ENCODE peak calls at places on chromosomes 13 and 19, in eight cellular contexts. One of them, this sample, is unnamed.

GRCh38 chr13:33188093-33188882 is 97.3 kb downstream of the STARD13 start:
- DNase-seq in BJ: no peak
- DNase-seq in myocyte: no peak
- DNase-seq in effector CD4-positive, alpha-beta T cell: no peak
- DNase-seq in activated CD8-positive, alpha-beta memory T cell treated with anti-CD3 and anti-CD28 coated beads, Interleukin-2, amount 50 U/mL, for 4 hours: no peak
- DNase-seq in NCI-H345: no peak
- DNase-seq in frontal cortex: no peak
- DNase-seq in activated T-cell treated with anti-CD3 and anti-CD28 coated beads for 1 hour: no peak
- DNase-seq in this sample: no peak

GRCh38 chr13:113742000-113742441 is 17.0 kb upstream of the TMEM255B start:
- DNase-seq in BJ: no peak
- DNase-seq in myocyte: peak
- DNase-seq in effector CD4-positive, alpha-beta T cell: no peak
- DNase-seq in activated CD8-positive, alpha-beta memory T cell treated with anti-CD3 and anti-CD28 coated beads, Interleukin-2, amount 50 U/mL, for 4 hours: no peak
- DNase-seq in NCI-H345: no peak
- DNase-seq in frontal cortex: no peak
- DNase-seq in activated T-cell treated with anti-CD3 and anti-CD28 coated beads for 1 hour: no peak
- DNase-seq in this sample: peak

GRCh38 chr13:50844181-50844875 is 836 bp upstream of the DLEU7 start:
- DNase-seq in BJ: no peak
- DNase-seq in myocyte: peak
- DNase-seq in effector CD4-positive, alpha-beta T cell: no peak
- DNase-seq in activated CD8-positive, alpha-beta memory T cell treated with anti-CD3 and anti-CD28 coated beads, Interleukin-2, amount 50 U/mL, for 4 hours: no peak
- DNase-seq in NCI-H345: no peak
- DNase-seq in frontal cortex: no peak
- DNase-seq in activated T-cell treated with anti-CD3 and anti-CD28 coated beads for 1 hour: no peak
- DNase-seq in this sample: no peak

GRCh38 chr19:48487944-48488343 is 18.8 kb downstream of the CYTH2 start:
- DNase-seq in BJ: no peak
- DNase-seq in myocyte: peak
- DNase-seq in effector CD4-positive, alpha-beta T cell: no peak
- DNase-seq in activated CD8-positive, alpha-beta memory T cell treated with anti-CD3 and anti-CD28 coated beads, Interleukin-2, amount 50 U/mL, for 4 hours: no peak
- DNase-seq in NCI-H345: no peak
- DNase-seq in frontal cortex: no peak
- DNase-seq in activated T-cell treated with anti-CD3 and anti-CD28 coated beads for 1 hour: no peak
- DNase-seq in this sample: no peak

GRCh38 chr19:50383307-50383851 is 768 bp upstream of the POLD1 start:
- DNase-seq in BJ: no peak
- DNase-seq in myocyte: no peak
- DNase-seq in effector CD4-positive, alpha-beta T cell: no peak
- DNase-seq in activated CD8-positive, alpha-beta memory T cell treated with anti-CD3 and anti-CD28 coated beads, Interleukin-2, amount 50 U/mL, for 4 hours: peak
- DNase-seq in NCI-H345: no peak
- DNase-seq in frontal cortex: no peak
- DNase-seq in activated T-cell treated with anti-CD3 and anti-CD28 coated beads for 1 hour: no peak
- DNase-seq in this sample: no peak

GRCh38 chr13:111789011-111789410 is 277.9 kb upstream of the SOX1 start:
- DNase-seq in BJ: no peak
- DNase-seq in myocyte: no peak
- DNase-seq in effector CD4-positive, alpha-beta T cell: no peak
- DNase-seq in activated CD8-positive, alpha-beta memory T cell treated with anti-CD3 and anti-CD28 coated beads, Interleukin-2, amount 50 U/mL, for 4 hours: no peak
- DNase-seq in NCI-H345: no peak
- DNase-seq in frontal cortex: no peak
- DNase-seq in activated T-cell treated with anti-CD3 and anti-CD28 coated beads for 1 hour: no peak
- DNase-seq in this sample: no peak

GRCh38 chr13:62113145-62113544 is 697.5 kb upstream of the PCDH20 start:
- DNase-seq in BJ: no peak
- DNase-seq in myocyte: no peak
- DNase-seq in effector CD4-positive, alpha-beta T cell: no peak
- DNase-seq in activated CD8-positive, alpha-beta memory T cell treated with anti-CD3 and anti-CD28 coated beads, Interleukin-2, amount 50 U/mL, for 4 hours: no peak
- DNase-seq in NCI-H345: peak
- DNase-seq in frontal cortex: no peak
- DNase-seq in activated T-cell treated with anti-CD3 and anti-CD28 coated beads for 1 hour: no peak
- DNase-seq in this sample: no peak

GRCh38 chr13:49308977-49309408 is 61.3 kb downstream of the CDADC1 start:
- DNase-seq in BJ: no peak
- DNase-seq in myocyte: no peak
- DNase-seq in effector CD4-positive, alpha-beta T cell: no peak
- DNase-seq in activated CD8-positive, alpha-beta memory T cell treated with anti-CD3 and anti-CD28 coated beads, Interleukin-2, amount 50 U/mL, for 4 hours: no peak
- DNase-seq in NCI-H345: no peak
- DNase-seq in frontal cortex: no peak
- DNase-seq in activated T-cell treated with anti-CD3 and anti-CD28 coated beads for 1 hour: no peak
- DNase-seq in this sample: no peak

GRCh38 chr13:50617134-50617721 is 226.3 kb downstream of the DLEU7 start:
- DNase-seq in BJ: peak
- DNase-seq in myocyte: peak
- DNase-seq in effector CD4-positive, alpha-beta T cell: no peak
- DNase-seq in activated CD8-positive, alpha-beta memory T cell treated with anti-CD3 and anti-CD28 coated beads, Interleukin-2, amount 50 U/mL, for 4 hours: no peak
- DNase-seq in NCI-H345: no peak
- DNase-seq in frontal cortex: no peak
- DNase-seq in activated T-cell treated with anti-CD3 and anti-CD28 coated beads for 1 hour: no peak
- DNase-seq in this sample: no peak

GRCh38 chr13:79724348-79725103 is 243.6 kb downstream of the NDFIP2 start:
- DNase-seq in BJ: no peak
- DNase-seq in myocyte: peak
- DNase-seq in effector CD4-positive, alpha-beta T cell: no peak
- DNase-seq in activated CD8-positive, alpha-beta memory T cell treated with anti-CD3 and anti-CD28 coated beads, Interleukin-2, amount 50 U/mL, for 4 hours: no peak
- DNase-seq in NCI-H345: no peak
- DNase-seq in frontal cortex: no peak
- DNase-seq in activated T-cell treated with anti-CD3 and anti-CD28 coated beads for 1 hour: no peak
- DNase-seq in this sample: peak

GRCh38 chr19:13013649-13014048 is 18.4 kb downstream of the NFIX start:
- DNase-seq in BJ: no peak
- DNase-seq in myocyte: no peak
- DNase-seq in effector CD4-positive, alpha-beta T cell: no peak
- DNase-seq in activated CD8-positive, alpha-beta memory T cell treated with anti-CD3 and anti-CD28 coated beads, Interleukin-2, amount 50 U/mL, for 4 hours: no peak
- DNase-seq in NCI-H345: no peak
- DNase-seq in frontal cortex: no peak
- DNase-seq in activated T-cell treated with anti-CD3 and anti-CD28 coated beads for 1 hour: no peak
- DNase-seq in this sample: no peak

GRCh38 chr19:56759531-56759930 is 81.0 kb downstream of the PEG3 start:
- DNase-seq in BJ: no peak
- DNase-seq in myocyte: no peak
- DNase-seq in effector CD4-positive, alpha-beta T cell: no peak
- DNase-seq in activated CD8-positive, alpha-beta memory T cell treated with anti-CD3 and anti-CD28 coated beads, Interleukin-2, amount 50 U/mL, for 4 hours: no peak
- DNase-seq in NCI-H345: no peak
- DNase-seq in frontal cortex: no peak
- DNase-seq in activated T-cell treated with anti-CD3 and anti-CD28 coated beads for 1 hour: no peak
- DNase-seq in this sample: no peak

GRCh38 chr19:54469496-54469934 is 3.6 kb downstream of the CDC42EP5 start:
- DNase-seq in BJ: no peak
- DNase-seq in myocyte: no peak
- DNase-seq in effector CD4-positive, alpha-beta T cell: no peak
- DNase-seq in activated CD8-positive, alpha-beta memory T cell treated with anti-CD3 and anti-CD28 coated beads, Interleukin-2, amount 50 U/mL, for 4 hours: no peak
- DNase-seq in NCI-H345: no peak
- DNase-seq in frontal cortex: peak
- DNase-seq in activated T-cell treated with anti-CD3 and anti-CD28 coated beads for 1 hour: no peak
- DNase-seq in this sample: no peak

GRCh38 chr13:43473437-43473836 is 313.3 kb downstream of the ENOX1 start:
- DNase-seq in BJ: no peak
- DNase-seq in myocyte: peak
- DNase-seq in effector CD4-positive, alpha-beta T cell: no peak
- DNase-seq in activated CD8-positive, alpha-beta memory T cell treated with anti-CD3 and anti-CD28 coated beads, Interleukin-2, amount 50 U/mL, for 4 hours: no peak
- DNase-seq in NCI-H345: peak
- DNase-seq in frontal cortex: no peak
- DNase-seq in activated T-cell treated with anti-CD3 and anti-CD28 coated beads for 1 hour: no peak
- DNase-seq in this sample: no peak

GRCh38 chr19:38713227-38713649 is 31.0 kb downstream of the CAPN12 start:
- DNase-seq in BJ: no peak
- DNase-seq in myocyte: peak
- DNase-seq in effector CD4-positive, alpha-beta T cell: no peak
- DNase-seq in activated CD8-positive, alpha-beta memory T cell treated with anti-CD3 and anti-CD28 coated beads, Interleukin-2, amount 50 U/mL, for 4 hours: no peak
- DNase-seq in NCI-H345: no peak
- DNase-seq in frontal cortex: no peak
- DNase-seq in activated T-cell treated with anti-CD3 and anti-CD28 coated beads for 1 hour: no peak
- DNase-seq in this sample: no peak

GRCh38 chr19:4575267-4575793 is 15.8 kb upstream of the SEMA6B start:
- DNase-seq in BJ: peak
- DNase-seq in myocyte: peak
- DNase-seq in effector CD4-positive, alpha-beta T cell: no peak
- DNase-seq in activated CD8-positive, alpha-beta memory T cell treated with anti-CD3 and anti-CD28 coated beads, Interleukin-2, amount 50 U/mL, for 4 hours: no peak
- DNase-seq in NCI-H345: no peak
- DNase-seq in frontal cortex: no peak
- DNase-seq in activated T-cell treated with anti-CD3 and anti-CD28 coated beads for 1 hour: no peak
- DNase-seq in this sample: no peak

GRCh38 chr13:70856025-70856424 is 747.8 kb upstream of the KLHL1 start:
- DNase-seq in BJ: no peak
- DNase-seq in myocyte: no peak
- DNase-seq in effector CD4-positive, alpha-beta T cell: no peak
- DNase-seq in activated CD8-positive, alpha-beta memory T cell treated with anti-CD3 and anti-CD28 coated beads, Interleukin-2, amount 50 U/mL, for 4 hours: no peak
- DNase-seq in NCI-H345: no peak
- DNase-seq in frontal cortex: no peak
- DNase-seq in activated T-cell treated with anti-CD3 and anti-CD28 coated beads for 1 hour: no peak
- DNase-seq in this sample: no peak

GRCh38 chr19:36973021-36973843 is 57.1 kb downstream of the ZNF568 start:
- DNase-seq in BJ: peak
- DNase-seq in myocyte: peak
- DNase-seq in effector CD4-positive, alpha-beta T cell: peak
- DNase-seq in activated CD8-positive, alpha-beta memory T cell treated with anti-CD3 and anti-CD28 coated beads, Interleukin-2, amount 50 U/mL, for 4 hours: peak
- DNase-seq in NCI-H345: peak
- DNase-seq in frontal cortex: peak
- DNase-seq in activated T-cell treated with anti-CD3 and anti-CD28 coated beads for 1 hour: peak
- DNase-seq in this sample: no peak

GRCh38 chr13:101706651-101707050 is 254.2 kb downstream of the ITGBL1 start:
- DNase-seq in BJ: peak
- DNase-seq in myocyte: peak
- DNase-seq in effector CD4-positive, alpha-beta T cell: no peak
- DNase-seq in activated CD8-positive, alpha-beta memory T cell treated with anti-CD3 and anti-CD28 coated beads, Interleukin-2, amount 50 U/mL, for 4 hours: no peak
- DNase-seq in NCI-H345: no peak
- DNase-seq in frontal cortex: no peak
- DNase-seq in activated T-cell treated with anti-CD3 and anti-CD28 coated beads for 1 hour: no peak
- DNase-seq in this sample: peak

GRCh38 chr19:13082192-13083007 is 20.3 kb downstream of the LYL1 start:
- DNase-seq in BJ: no peak
- DNase-seq in myocyte: peak
- DNase-seq in effector CD4-positive, alpha-beta T cell: no peak
- DNase-seq in activated CD8-positive, alpha-beta memory T cell treated with anti-CD3 and anti-CD28 coated beads, Interleukin-2, amount 50 U/mL, for 4 hours: no peak
- DNase-seq in NCI-H345: peak
- DNase-seq in frontal cortex: peak
- DNase-seq in activated T-cell treated with anti-CD3 and anti-CD28 coated beads for 1 hour: no peak
- DNase-seq in this sample: peak

GRCh38 chr19:50896591-50897190 is 14.5 kb downstream of the KLK4 start:
- DNase-seq in BJ: no peak
- DNase-seq in myocyte: peak
- DNase-seq in effector CD4-positive, alpha-beta T cell: no peak
- DNase-seq in activated CD8-positive, alpha-beta memory T cell treated with anti-CD3 and anti-CD28 coated beads, Interleukin-2, amount 50 U/mL, for 4 hours: no peak
- DNase-seq in NCI-H345: peak
- DNase-seq in frontal cortex: no peak
- DNase-seq in activated T-cell treated with anti-CD3 and anti-CD28 coated beads for 1 hour: no peak
- DNase-seq in this sample: peak

GRCh38 chr19:15299568-15300409 is 32.5 kb downstream of the BRD4 start:
- DNase-seq in BJ: peak
- DNase-seq in myocyte: no peak
- DNase-seq in effector CD4-positive, alpha-beta T cell: no peak
- DNase-seq in activated CD8-positive, alpha-beta memory T cell treated with anti-CD3 and anti-CD28 coated beads, Interleukin-2, amount 50 U/mL, for 4 hours: no peak
- DNase-seq in NCI-H345: no peak
- DNase-seq in frontal cortex: no peak
- DNase-seq in activated T-cell treated with anti-CD3 and anti-CD28 coated beads for 1 hour: no peak
- DNase-seq in this sample: no peak

GRCh38 chr13:23460309-23460708 is 26.8 kb upstream of the SACS start:
- DNase-seq in BJ: no peak
- DNase-seq in myocyte: no peak
- DNase-seq in effector CD4-positive, alpha-beta T cell: no peak
- DNase-seq in activated CD8-positive, alpha-beta memory T cell treated with anti-CD3 and anti-CD28 coated beads, Interleukin-2, amount 50 U/mL, for 4 hours: no peak
- DNase-seq in NCI-H345: no peak
- DNase-seq in frontal cortex: no peak
- DNase-seq in activated T-cell treated with anti-CD3 and anti-CD28 coated beads for 1 hour: no peak
- DNase-seq in this sample: no peak

GRCh38 chr19:31154021-31154420 is 195.2 kb downstream of the TSHZ3 start:
- DNase-seq in BJ: peak
- DNase-seq in myocyte: peak
- DNase-seq in effector CD4-positive, alpha-beta T cell: no peak
- DNase-seq in activated CD8-positive, alpha-beta memory T cell treated with anti-CD3 and anti-CD28 coated beads, Interleukin-2, amount 50 U/mL, for 4 hours: no peak
- DNase-seq in NCI-H345: no peak
- DNase-seq in frontal cortex: no peak
- DNase-seq in activated T-cell treated with anti-CD3 and anti-CD28 coated beads for 1 hour: no peak
- DNase-seq in this sample: no peak

GRCh38 chr13:29125145-29125933 is 305.2 kb downstream of the MTUS2 start:
- DNase-seq in BJ: no peak
- DNase-seq in myocyte: no peak
- DNase-seq in effector CD4-positive, alpha-beta T cell: no peak
- DNase-seq in activated CD8-positive, alpha-beta memory T cell treated with anti-CD3 and anti-CD28 coated beads, Interleukin-2, amount 50 U/mL, for 4 hours: no peak
- DNase-seq in NCI-H345: no peak
- DNase-seq in frontal cortex: no peak
- DNase-seq in activated T-cell treated with anti-CD3 and anti-CD28 coated beads for 1 hour: no peak
- DNase-seq in this sample: no peak

GRCh38 chr13:85541476-85541875 is 257.7 kb downstream of the SLITRK6 start:
- DNase-seq in BJ: no peak
- DNase-seq in myocyte: no peak
- DNase-seq in effector CD4-positive, alpha-beta T cell: no peak
- DNase-seq in activated CD8-positive, alpha-beta memory T cell treated with anti-CD3 and anti-CD28 coated beads, Interleukin-2, amount 50 U/mL, for 4 hours: no peak
- DNase-seq in NCI-H345: no peak
- DNase-seq in frontal cortex: no peak
- DNase-seq in activated T-cell treated with anti-CD3 and anti-CD28 coated beads for 1 hour: no peak
- DNase-seq in this sample: no peak